ENCODE peak calls at places on chromosome 16, in five cellular contexts. G is IMR-90, R is H9, U is neuronal stem cell, E is mesenchymal stem cell. W is an unnamed sample.

GRCh38 chr16:80054656-80055055 is 454.1 kb upstream of the MAF start:
- DNase-seq in G (no peak), R (no peak), U (no peak), E (no peak), W (no peak)

GRCh38 chr16:3509470-3509928 is 8.7 kb downstream of the CLUAP1 start:
- DNase-seq in G (no peak), R (peak), U (no peak), E (no peak), W (no peak)

GRCh38 chr16:7506363-7506762 is 173.7 kb downstream of the RBFOX1 start:
- DNase-seq in G (no peak), R (no peak), U (no peak), E (no peak), W (no peak)

GRCh38 chr16:5042574-5043171 is 8.9 kb upstream of the NAGPA start:
- DNase-seq in G (peak), R (no peak), U (no peak), E (peak), W (no peak)

GRCh38 chr16:89052824-89053724 is 40.6 kb upstream of the ACSF3 start:
- DNase-seq in G (peak), R (no peak), U (no peak), E (no peak), W (no peak)

GRCh38 chr16:81593481-81593880 is 148.9 kb downstream of the CMIP start:
- DNase-seq in G (no peak), R (no peak), U (no peak), E (no peak), W (no peak)

GRCh38 chr16:83967838-83968482 is at the start of gene NECAB2:
- DNase-seq in G (peak), R (no peak), U (peak), E (peak), W (no peak)

GRCh38 chr16:87445486-87445885 is 47.3 kb downstream of the ZCCHC14 start:
- DNase-seq in G (peak), R (no peak), U (no peak), E (peak), W (no peak)

GRCh38 chr16:11145821-11146211 is 110.2 kb downstream of the SOCS1 start:
- DNase-seq in G (no peak), R (no peak), U (no peak), E (no peak), W (no peak)

GRCh38 chr16:4700380-4700996 is 7.1 kb downstream of the NUDT16L1 start:
- DNase-seq in G (no peak), R (no peak), U (no peak), E (no peak), W (no peak)

GRCh38 chr16:89422527-89422904 is 67.8 kb downstream of the ANKRD11 start:
- DNase-seq in G (peak), R (no peak), U (no peak), E (no peak), W (peak)

GRCh38 chr16:8848939-8849391 is 19.8 kb downstream of the CARHSP1 start:
- DNase-seq in G (peak), R (peak), U (no peak), E (peak), W (no peak)

GRCh38 chr16:12225282-12225681 is 248.7 kb downstream of the SNX29 start:
- DNase-seq in G (no peak), R (no peak), U (no peak), E (no peak), W (no peak)

GRCh38 chr16:11629071-11630030 is 38.9 kb upstream of the SNN start:
- DNase-seq in G (peak), R (no peak), U (no peak), E (peak), W (no peak)

GRCh38 chr16:12412890-12413289 is 390.8 kb downstream of the CPPED1 start:
- DNase-seq in G (no peak), R (no peak), U (no peak), E (no peak), W (no peak)

GRCh38 chr16:73993878-73994277 is 302.7 kb upstream of the PSMD7 start:
- DNase-seq in G (no peak), R (no peak), U (no peak), E (no peak), W (no peak)

GRCh38 chr16:11319529-11320146 is 25.6 kb upstream of the RMI2 start:
- DNase-seq in G (no peak), R (no peak), U (no peak), E (no peak), W (no peak)

GRCh38 chr16:73956592-73957495 is 339.8 kb upstream of the PSMD7 start:
- DNase-seq in G (peak), R (peak), U (peak), E (peak), W (peak)

GRCh38 chr16:86931410-86931941 is 353.1 kb downstream of the FOXL1 start:
- DNase-seq in G (peak), R (no peak), U (no peak), E (peak), W (no peak)

GRCh38 chr16:34078697-34079096 is 619.3 kb downstream of the TP53TG3F start:
- DNase-seq in G (peak), R (no peak), U (peak), E (no peak), W (no peak)

GRCh38 chr16:86597126-86597879 is 19.0 kb downstream of the FOXL1 start:
- DNase-seq in G (no peak), R (no peak), U (no peak), E (no peak), W (no peak)

GRCh38 chr16:89567656-89568594 is 7.4 kb downstream of the RPL13 start:
- DNase-seq in G (no peak), R (no peak), U (no peak), E (no peak), W (no peak)

GRCh38 chr16:12330977-12331376 is 354.4 kb downstream of the SNX29 start:
- DNase-seq in G (no peak), R (no peak), U (no peak), E (no peak), W (no peak)

GRCh38 chr16:59719121-59719520 is 985.0 kb upstream of the GOT2 start:
- DNase-seq in G (no peak), R (no peak), U (no peak), E (no peak), W (no peak)

GRCh38 chr16:23729503-23730424 is 16.7 kb upstream of the ERN2 start:
- DNase-seq in G (peak), R (peak), U (no peak), E (no peak), W (peak)

GRCh38 chr16:58411336-58411735 is 19.1 kb downstream of the GINS3 start:
- DNase-seq in G (no peak), R (no peak), U (no peak), E (no peak), W (no peak)

GRCh38 chr16:87384162-87384999 is 805 bp upstream of the FBXO31 start:
- DNase-seq in G (no peak), R (peak), U (no peak), E (no peak), W (peak)

GRCh38 chr16:58125781-58126335 is 3.3 kb downstream of the CFAP20 start:
- DNase-seq in G (no peak), R (no peak), U (no peak), E (peak), W (peak)

GRCh38 chr16:22194707-22195444 is 11.2 kb upstream of the EEF2K start:
- DNase-seq in G (no peak), R (no peak), U (no peak), E (no peak), W (no peak)

GRCh38 chr16:54193656-54194007 is 93.0 kb downstream of the IRX3 start:
- DNase-seq in G (peak), R (peak), U (peak), E (peak), W (peak)

GRCh38 chr16:27113341-27113841 is 46.7 kb downstream of the C16orf82 start:
- DNase-seq in G (no peak), R (no peak), U (no peak), E (no peak), W (no peak)

GRCh38 chr16:74997042-74997491 is 1.8 kb upstream of the ZNRF1 start:
- DNase-seq in G (no peak), R (no peak), U (no peak), E (no peak), W (peak)

GRCh38 chr16:74999683-75000480 is 1.1 kb downstream of the ZNRF1 start:
- DNase-seq in G (no peak), R (peak), U (no peak), E (peak), W (peak)

GRCh38 chr16:74999208-74999682 is 421 bp downstream of the ZNRF1 start:
- DNase-seq in G (no peak), R (no peak), U (peak), E (peak), W (no peak)

GRCh38 chr16:75000481-75001081 is 1.8 kb downstream of the ZNRF1 start:
- DNase-seq in G (peak), R (no peak), U (no peak), E (peak), W (peak)

DNA sequence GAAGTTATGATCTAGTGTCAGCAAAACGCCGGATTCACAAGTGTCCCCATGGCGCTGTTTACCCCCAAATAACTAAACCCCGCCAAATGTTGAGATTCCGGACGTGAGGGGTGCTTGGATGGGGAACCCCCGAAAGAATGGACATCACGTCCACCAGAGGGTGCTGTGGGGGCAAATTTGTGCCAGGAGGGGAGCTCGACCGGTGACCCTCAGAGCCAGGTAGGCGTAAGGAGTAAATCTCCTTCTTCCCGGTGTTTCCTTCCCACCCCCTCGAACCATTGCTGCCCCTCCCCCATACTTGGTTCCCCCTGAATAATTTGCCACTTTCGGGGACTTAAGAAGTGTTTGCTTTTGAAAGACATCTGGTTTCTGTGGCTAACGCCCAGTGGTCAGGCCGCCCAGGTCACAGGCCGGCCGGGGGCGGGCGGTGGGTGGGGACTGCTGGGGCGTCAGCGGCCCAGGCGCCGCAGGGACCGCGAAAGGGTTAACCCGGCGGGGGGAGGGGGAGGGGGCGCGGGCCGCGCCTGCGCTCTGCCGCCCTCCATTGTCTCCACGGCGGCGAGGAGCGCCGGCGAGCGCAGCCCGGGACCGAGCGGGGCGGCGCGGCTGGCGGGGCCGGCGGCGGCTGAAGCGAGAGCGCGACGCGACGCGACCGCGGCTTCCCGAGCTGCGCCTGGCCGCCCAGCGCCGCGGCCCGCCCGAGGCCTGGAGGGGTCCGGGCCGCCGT is at the start of gene ZNRF1:
- DNase-seq in G (peak), R (peak), U (peak), E (peak), W (peak)
- H3K4ac ChIP-seq in G (peak), R (no peak), U (no peak), E (no peak), W (peak)

DNA sequence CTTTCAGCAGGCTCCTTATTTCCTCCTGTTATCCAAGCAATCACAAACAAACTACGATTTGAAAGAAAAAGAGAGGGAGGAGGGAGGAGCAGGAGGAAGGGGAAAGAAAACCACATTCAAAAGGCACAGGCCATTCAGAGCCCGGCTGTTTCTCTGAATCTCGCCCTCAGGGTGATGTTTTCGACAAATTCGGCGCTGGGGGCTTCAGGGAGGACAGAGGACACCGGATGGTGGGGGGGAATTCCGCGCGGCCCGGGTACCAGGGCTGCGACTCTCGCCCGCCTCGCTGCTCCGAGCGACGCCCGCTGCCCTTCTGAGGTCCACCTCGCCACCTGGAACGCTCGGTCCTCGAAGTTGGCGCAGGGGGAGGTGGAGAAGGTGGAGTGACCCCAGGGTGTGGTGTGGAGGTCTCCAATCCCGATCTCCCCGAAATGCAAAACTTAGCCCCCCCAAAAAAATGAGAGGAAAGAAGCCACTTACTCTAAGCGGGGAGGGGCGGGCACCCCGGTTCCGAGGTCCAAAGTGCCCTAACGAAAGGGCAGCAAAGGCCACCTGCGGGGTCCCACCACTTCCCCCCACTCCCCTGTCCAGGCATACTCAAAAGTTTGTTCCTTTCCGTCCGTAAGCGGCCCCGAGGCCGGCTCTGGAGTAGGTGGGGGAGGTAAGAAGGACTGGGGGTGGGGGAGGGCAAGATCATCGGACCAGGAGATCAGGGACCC is 1.2 kb downstream of the TOX3 start:
- DNase-seq in G (no peak), R (no peak), U (no peak), E (no peak), W (no peak)
- H3K14ac ChIP-seq in G (no peak), R (no peak), U (peak), E (no peak), W (no peak)

DNA sequence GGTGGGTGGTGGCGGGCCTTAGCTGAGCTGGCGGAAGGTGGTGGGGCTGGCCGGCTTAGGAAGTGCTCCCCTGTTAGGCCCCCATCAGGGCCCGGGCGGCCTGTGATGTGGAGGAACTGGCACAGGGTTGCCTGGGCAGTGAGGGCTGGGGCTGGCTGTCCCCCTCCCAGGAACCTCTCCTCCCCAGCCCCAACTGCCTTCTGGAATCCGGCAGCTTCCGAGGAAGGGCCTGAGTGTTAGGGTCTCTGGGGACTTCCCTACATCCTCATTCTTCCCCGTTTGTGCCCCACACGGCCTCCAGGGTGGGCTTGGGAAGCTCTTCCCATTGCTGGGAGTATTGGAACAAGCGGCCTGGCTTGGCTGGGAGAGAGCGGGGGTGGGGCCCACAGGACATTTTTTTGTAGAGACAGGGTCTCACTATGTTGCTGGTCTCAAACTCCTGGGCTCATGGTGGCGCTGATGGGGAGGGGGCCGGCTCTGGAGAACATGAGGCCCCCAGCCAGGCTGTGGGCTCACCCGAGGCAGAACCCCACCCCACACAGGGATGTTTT is 89.9 kb upstream of the CIBAR2 start:
- DNase-seq in G (no peak), R (no peak), U (no peak), E (no peak), W (no peak)
- H2BK120ac ChIP-seq in G (peak), R (no peak), U (peak), E (peak), W (peak)

DNA sequence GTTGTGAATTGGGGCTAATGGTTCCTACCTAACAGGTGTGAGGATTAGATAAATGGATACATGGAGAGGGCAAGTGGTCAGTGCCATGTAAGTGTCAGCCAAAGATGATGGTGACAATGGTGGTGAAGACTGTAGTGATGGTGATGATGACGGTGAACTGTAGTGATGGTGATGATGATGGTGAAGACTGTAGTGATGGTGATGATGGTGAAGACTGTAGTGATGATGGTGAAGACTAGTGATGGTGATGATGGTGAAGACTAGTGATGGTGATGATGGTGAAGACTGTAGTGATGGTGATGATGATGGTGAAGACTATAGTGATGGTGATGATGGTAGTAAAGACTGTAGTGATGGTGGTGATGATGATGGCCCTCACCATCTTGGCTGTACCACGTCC is 18.1 kb upstream of the GNG13 start:
- DNase-seq in G (no peak), R (no peak), U (no peak), E (no peak), W (no peak)
- H3K4ac ChIP-seq in G (no peak), R (no peak), U (no peak), E (no peak), W (no peak)

GRCh38 chr16:1729445-1729844 is 23.4 kb downstream of the MAPK8IP3 start:
- DNase-seq in G (no peak), R (no peak), U (no peak), E (no peak), W (no peak)
- H3K14ac ChIP-seq in G (no peak), R (no peak), U (no peak), E (no peak), W (no peak)

GRCh38 chr16:69419956-69420355 is 4.5 kb upstream of the CYB5B start:
- DNase-seq in G (no peak), R (no peak), U (no peak), E (no peak), W (no peak)

GRCh38 chr16:69424935-69425784 is 741 bp downstream of the CYB5B start:
- DNase-seq in G (no peak), R (no peak), U (no peak), E (peak), W (no peak)

GRCh38 chr16:69428652-69429051 is 4.2 kb downstream of the CYB5B start:
- DNase-seq in G (no peak), R (no peak), U (no peak), E (no peak), W (peak)

GRCh38 chr16:69423189-69423588 is 1.2 kb upstream of the CYB5B start:
- DNase-seq in G (no peak), R (no peak), U (no peak), E (no peak), W (peak)

DNA sequence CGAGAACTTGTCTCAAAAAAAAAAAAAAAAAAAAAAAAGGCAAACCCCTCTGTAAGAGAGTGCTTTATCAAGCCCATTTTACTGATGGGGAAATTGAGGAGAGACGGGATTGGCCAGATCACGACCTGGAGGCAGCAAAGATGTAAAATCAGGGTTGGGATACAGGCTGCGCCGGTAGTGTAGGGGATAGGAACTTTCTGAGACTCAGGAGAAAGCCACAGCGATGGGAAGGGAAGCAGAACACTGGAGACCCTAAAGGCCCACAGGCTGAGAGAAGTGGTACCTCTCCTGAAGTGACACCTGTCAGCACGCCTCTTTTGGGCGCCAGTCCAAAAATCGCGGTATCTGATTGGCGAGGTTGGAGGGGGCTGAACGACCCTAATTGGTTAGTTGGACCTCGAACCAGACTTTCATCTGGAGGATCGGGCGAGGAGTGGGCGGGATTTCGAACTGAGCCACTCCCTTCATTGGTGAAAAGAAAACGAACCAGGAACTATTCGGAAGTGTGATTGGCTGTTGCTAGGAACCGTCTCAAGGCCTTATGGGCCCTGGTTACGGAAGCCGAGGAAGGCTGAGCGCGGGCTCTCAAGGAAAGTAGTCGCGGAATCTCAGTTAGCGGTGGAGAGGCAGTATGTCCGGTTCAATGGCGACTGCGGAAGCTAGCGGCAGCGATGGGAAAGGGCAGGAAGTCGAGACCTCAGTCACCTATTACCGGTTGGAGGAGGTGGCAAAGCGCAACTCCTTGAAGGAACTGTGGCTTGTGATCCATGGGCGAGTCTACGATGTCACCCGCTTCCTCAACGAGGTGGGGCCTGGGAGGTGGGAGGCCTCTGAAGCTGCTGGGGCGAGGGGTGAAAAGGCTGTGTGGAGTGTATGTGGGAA is at the start of gene CYB5B:
- DNase-seq in G (peak), R (peak), U (peak), E (peak), W (peak)
- H2BK120ac ChIP-seq in G (peak), R (no peak), U (no peak), E (peak), W (peak)

GRCh38 chr16:51155901-51156810 is 5.1 kb upstream of the SALL1 start:
- DNase-seq in G (peak), R (no peak), U (no peak), E (peak), W (no peak)

GRCh38 chr16:51154271-51155171 is 3.5 kb upstream of the SALL1 start:
- DNase-seq in G (no peak), R (peak), U (no peak), E (peak), W (no peak)

GRCh38 chr16:51153275-51153991 is 2.4 kb upstream of the SALL1 start:
- DNase-seq in G (no peak), R (peak), U (no peak), E (peak), W (no peak)

GRCh38 chr16:51156836-51157235 is 5.8 kb upstream of the SALL1 start:
- DNase-seq in G (no peak), R (no peak), U (no peak), E (peak), W (no peak)

GRCh38 chr16:51155199-51155607 is 4.1 kb upstream of the SALL1 start:
- DNase-seq in G (no peak), R (peak), U (no peak), E (peak), W (no peak)
- H3K4ac ChIP-seq in G (peak), R (no peak), U (peak), E (peak), W (no peak)

GRCh38 chr16:25798065-25798464 is 106.3 kb downstream of the HS3ST4 start:
- DNase-seq in G (no peak), R (no peak), U (no peak), E (no peak), W (no peak)

GRCh38 chr16:25796239-25796638 is 104.5 kb downstream of the HS3ST4 start:
- DNase-seq in G (no peak), R (no peak), U (no peak), E (no peak), W (no peak)

GRCh38 chr16:25799816-25800215 is 108.1 kb downstream of the HS3ST4 start:
- DNase-seq in G (no peak), R (no peak), U (no peak), E (no peak), W (no peak)
- H3K14ac ChIP-seq in G (no peak), R (no peak), U (no peak), E (no peak), W (no peak)